ENCODE peak calls at places on chromosome 22, in eight cellular contexts. One of them, this sample, is unnamed. For H3K4me1, the result is how much of the 10 kb centered on the place peaks cover.

GRCh38 chr22:22700631-22701030 is 56.2 kb downstream of the GGTLC2 start:
- DNase-seq in heart right ventricle: no peak
- DNase-seq in A549: no peak
- DNase-seq in upper lobe of right lung: no peak
- DNase-seq in HepG2: no peak
- DNase-seq in adrenal gland: no peak
- DNase-seq in cardiac muscle cell: no peak
- DNase-seq in H9: no peak
- DNase-seq in this sample: no peak

GRCh38 chr22:45304971-45305370 is 4.8 kb upstream of the FAM118A start:
- DNase-seq in heart right ventricle: no peak
- DNase-seq in A549: no peak
- DNase-seq in upper lobe of right lung: no peak
- DNase-seq in HepG2: no peak
- DNase-seq in adrenal gland: no peak
- DNase-seq in cardiac muscle cell: no peak
- DNase-seq in H9: no peak
- DNase-seq in this sample: no peak

GRCh38 chr22:38882972-38883622 is 11.1 kb upstream of the CBX6 start:
- DNase-seq in heart right ventricle: no peak
- DNase-seq in A549: no peak
- DNase-seq in upper lobe of right lung: peak
- DNase-seq in HepG2: no peak
- DNase-seq in adrenal gland: no peak
- DNase-seq in cardiac muscle cell: no peak
- DNase-seq in H9: no peak
- DNase-seq in this sample: no peak

GRCh38 chr22:30829901-30830550 is 135.4 kb downstream of the OSBP2 start:
- DNase-seq in heart right ventricle: no peak
- DNase-seq in A549: peak
- DNase-seq in upper lobe of right lung: peak
- DNase-seq in HepG2: no peak
- DNase-seq in adrenal gland: peak
- DNase-seq in cardiac muscle cell: no peak
- DNase-seq in H9: no peak
- DNase-seq in this sample: no peak

GRCh38 chr22:32801436-32802290 is at the start of gene TIMP3:
- DNase-seq in heart right ventricle: peak
- DNase-seq in A549: peak
- DNase-seq in upper lobe of right lung: peak
- DNase-seq in HepG2: no peak
- DNase-seq in adrenal gland: peak
- DNase-seq in cardiac muscle cell: peak
- DNase-seq in H9: peak
- DNase-seq in this sample: peak

GRCh38 chr22:38505595-38506117 is 455 bp downstream of the DDX17 start:
- DNase-seq in heart right ventricle: peak
- DNase-seq in A549: peak
- DNase-seq in upper lobe of right lung: peak
- DNase-seq in HepG2: no peak
- DNase-seq in adrenal gland: peak
- DNase-seq in cardiac muscle cell: peak
- DNase-seq in H9: no peak
- DNase-seq in this sample: peak

GRCh38 chr22:37904572-37905533 is 1.2 kb upstream of the MICALL1 start:
- DNase-seq in heart right ventricle: peak
- DNase-seq in A549: peak
- DNase-seq in upper lobe of right lung: no peak
- DNase-seq in HepG2: peak
- DNase-seq in adrenal gland: peak
- DNase-seq in cardiac muscle cell: peak
- DNase-seq in H9: peak
- DNase-seq in this sample: peak

GRCh38 chr22:33070600-33070999 is 12.4 kb upstream of the SYN3 start:
- DNase-seq in heart right ventricle: no peak
- DNase-seq in A549: no peak
- DNase-seq in upper lobe of right lung: no peak
- DNase-seq in HepG2: no peak
- DNase-seq in adrenal gland: no peak
- DNase-seq in cardiac muscle cell: no peak
- DNase-seq in H9: no peak
- DNase-seq in this sample: no peak

GRCh38 chr22:46500201-46500600 is 37.2 kb downstream of the CELSR1 start:
- DNase-seq in heart right ventricle: no peak
- DNase-seq in A549: no peak
- DNase-seq in upper lobe of right lung: no peak
- DNase-seq in HepG2: no peak
- DNase-seq in adrenal gland: no peak
- DNase-seq in cardiac muscle cell: peak
- DNase-seq in H9: peak
- DNase-seq in this sample: peak

GRCh38 chr22:47281126-47282106 is 519.0 kb downstream of the TBC1D22A start:
- DNase-seq in heart right ventricle: no peak
- DNase-seq in A549: no peak
- DNase-seq in upper lobe of right lung: no peak
- DNase-seq in HepG2: no peak
- DNase-seq in adrenal gland: no peak
- DNase-seq in cardiac muscle cell: no peak
- DNase-seq in H9: no peak
- DNase-seq in this sample: peak

GRCh38 chr22:45007946-45008852 is 1.6 kb downstream of the PHF21B start:
- DNase-seq in heart right ventricle: peak
- DNase-seq in A549: peak
- DNase-seq in upper lobe of right lung: no peak
- DNase-seq in HepG2: no peak
- DNase-seq in adrenal gland: peak
- DNase-seq in cardiac muscle cell: peak
- DNase-seq in H9: peak
- DNase-seq in this sample: peak

GRCh38 chr22:49086181-49086580 is 741.5 kb downstream of the BRD1 start:
- DNase-seq in heart right ventricle: no peak
- DNase-seq in A549: no peak
- DNase-seq in upper lobe of right lung: peak
- DNase-seq in HepG2: no peak
- DNase-seq in adrenal gland: no peak
- DNase-seq in cardiac muscle cell: no peak
- DNase-seq in H9: no peak
- DNase-seq in this sample: no peak

GRCh38 chr22:42258126-42258525 is 12.3 kb downstream of the TCF20 start:
- DNase-seq in heart right ventricle: no peak
- DNase-seq in A549: no peak
- DNase-seq in upper lobe of right lung: no peak
- DNase-seq in HepG2: no peak
- DNase-seq in adrenal gland: no peak
- DNase-seq in cardiac muscle cell: no peak
- DNase-seq in H9: no peak
- DNase-seq in this sample: no peak
- H3K4me1 ChIP-seq in heart right ventricle: under half
- H3K4me1 ChIP-seq in A549: under half
- H3K4me1 ChIP-seq in upper lobe of right lung: under half
- H3K4me1 ChIP-seq in HepG2: under half
- H3K4me1 ChIP-seq in adrenal gland: under half
- H3K4me1 ChIP-seq in cardiac muscle cell: under half
- H3K4me1 ChIP-seq in H9: under half
- H3K4me1 ChIP-seq in this sample: under half

DNA sequence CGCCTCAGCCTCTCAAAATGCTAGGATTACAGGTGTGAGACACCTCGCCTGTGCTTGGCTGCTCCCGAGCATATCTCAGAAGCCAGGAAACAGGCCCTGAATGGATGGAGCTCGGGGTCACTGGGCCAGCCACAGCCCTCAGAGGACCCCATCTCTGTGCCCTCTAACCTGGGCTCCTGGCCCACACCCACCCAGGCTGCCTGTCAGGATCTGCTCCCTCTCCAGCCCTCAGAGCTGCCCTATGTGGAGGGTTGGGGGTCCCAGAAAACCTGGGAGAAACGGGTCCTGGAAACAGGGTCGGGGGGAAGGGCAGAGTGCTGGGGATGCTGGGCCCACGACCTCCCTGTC is 5.2 kb upstream of the CCDC188 start:
- DNase-seq in heart right ventricle: no peak
- DNase-seq in A549: no peak
- DNase-seq in upper lobe of right lung: no peak
- DNase-seq in HepG2: no peak
- DNase-seq in adrenal gland: no peak
- DNase-seq in cardiac muscle cell: no peak
- DNase-seq in H9: no peak
- DNase-seq in this sample: no peak
- H3K4me1 ChIP-seq in heart right ventricle: under half
- H3K4me1 ChIP-seq in A549: under half
- H3K4me1 ChIP-seq in upper lobe of right lung: under half
- H3K4me1 ChIP-seq in HepG2: under half
- H3K4me1 ChIP-seq in adrenal gland: under half
- H3K4me1 ChIP-seq in cardiac muscle cell: under half
- H3K4me1 ChIP-seq in H9: under half
- H3K4me1 ChIP-seq in this sample: under half

GRCh38 chr22:41668971-41669911 is 19.4 kb downstream of the SNU13 start:
- DNase-seq in heart right ventricle: no peak
- DNase-seq in A549: peak
- DNase-seq in upper lobe of right lung: no peak
- DNase-seq in HepG2: no peak
- DNase-seq in adrenal gland: no peak
- DNase-seq in cardiac muscle cell: no peak
- DNase-seq in H9: no peak
- DNase-seq in this sample: no peak
- H3K4me1 ChIP-seq in heart right ventricle: under half
- H3K4me1 ChIP-seq in A549: half or more
- H3K4me1 ChIP-seq in upper lobe of right lung: under half
- H3K4me1 ChIP-seq in HepG2: under half
- H3K4me1 ChIP-seq in adrenal gland: under half
- H3K4me1 ChIP-seq in cardiac muscle cell: under half
- H3K4me1 ChIP-seq in H9: under half
- H3K4me1 ChIP-seq in this sample: under half

GRCh38 chr22:50305393-50305657 is 2.1 kb downstream of the PLXNB2 start:
- DNase-seq in heart right ventricle: no peak
- DNase-seq in A549: no peak
- DNase-seq in upper lobe of right lung: no peak
- DNase-seq in HepG2: no peak
- DNase-seq in adrenal gland: no peak
- DNase-seq in cardiac muscle cell: no peak
- DNase-seq in H9: no peak
- DNase-seq in this sample: no peak

GRCh38 chr22:50305658-50306566 is 1.5 kb downstream of the PLXNB2 start:
- DNase-seq in heart right ventricle: peak
- DNase-seq in A549: peak
- DNase-seq in upper lobe of right lung: peak
- DNase-seq in HepG2: no peak
- DNase-seq in adrenal gland: peak
- DNase-seq in cardiac muscle cell: peak
- DNase-seq in H9: no peak
- DNase-seq in this sample: peak

GRCh38 chr22:50303515-50303847 is 4.0 kb downstream of the PLXNB2 start:
- DNase-seq in heart right ventricle: no peak
- DNase-seq in A549: no peak
- DNase-seq in upper lobe of right lung: no peak
- DNase-seq in HepG2: no peak
- DNase-seq in adrenal gland: no peak
- DNase-seq in cardiac muscle cell: no peak
- DNase-seq in H9: no peak
- DNase-seq in this sample: no peak

GRCh38 chr22:50303848-50304527 is 3.5 kb downstream of the PLXNB2 start:
- DNase-seq in heart right ventricle: peak
- DNase-seq in A549: peak
- DNase-seq in upper lobe of right lung: peak
- DNase-seq in HepG2: peak
- DNase-seq in adrenal gland: peak
- DNase-seq in cardiac muscle cell: peak
- DNase-seq in H9: peak
- DNase-seq in this sample: peak

GRCh38 chr22:50304528-50305392 is 2.7 kb downstream of the PLXNB2 start:
- DNase-seq in heart right ventricle: peak
- DNase-seq in A549: peak
- DNase-seq in upper lobe of right lung: peak
- DNase-seq in HepG2: no peak
- DNase-seq in adrenal gland: peak
- DNase-seq in cardiac muscle cell: no peak
- DNase-seq in H9: no peak
- DNase-seq in this sample: no peak
- H3K4me1 ChIP-seq in heart right ventricle: half or more
- H3K4me1 ChIP-seq in A549: half or more
- H3K4me1 ChIP-seq in upper lobe of right lung: half or more
- H3K4me1 ChIP-seq in HepG2: half or more
- H3K4me1 ChIP-seq in adrenal gland: half or more
- H3K4me1 ChIP-seq in cardiac muscle cell: half or more
- H3K4me1 ChIP-seq in H9: under half
- H3K4me1 ChIP-seq in this sample: under half

DNA sequence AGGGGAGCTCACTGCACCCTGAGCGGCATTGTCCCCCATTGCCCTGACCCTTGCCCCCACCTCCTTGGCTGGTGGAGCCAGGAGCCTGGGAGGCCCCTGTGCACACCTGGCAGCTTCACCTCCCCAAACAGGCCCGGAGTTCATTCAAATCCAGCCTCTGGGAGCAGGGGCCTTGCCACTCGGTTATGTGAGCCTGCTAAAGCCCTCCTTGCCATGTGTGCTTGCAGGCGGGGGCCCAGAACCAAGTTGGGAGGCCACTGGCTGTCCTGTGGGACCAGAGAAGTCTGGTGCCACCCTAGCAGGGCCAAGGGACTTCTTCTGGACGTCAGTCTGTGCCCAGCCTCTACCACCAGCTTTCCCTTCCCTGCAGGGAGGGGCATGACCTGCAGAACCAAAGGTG is 48.9 kb downstream of the NFAM1 start:
- DNase-seq in heart right ventricle: no peak
- DNase-seq in A549: no peak
- DNase-seq in upper lobe of right lung: no peak
- DNase-seq in HepG2: no peak
- DNase-seq in adrenal gland: no peak
- DNase-seq in cardiac muscle cell: no peak
- DNase-seq in H9: no peak
- DNase-seq in this sample: no peak
- H3K4me1 ChIP-seq in heart right ventricle: under half
- H3K4me1 ChIP-seq in A549: under half
- H3K4me1 ChIP-seq in upper lobe of right lung: under half
- H3K4me1 ChIP-seq in HepG2: under half
- H3K4me1 ChIP-seq in adrenal gland: under half
- H3K4me1 ChIP-seq in cardiac muscle cell: under half
- H3K4me1 ChIP-seq in H9: under half
- H3K4me1 ChIP-seq in this sample: under half

GRCh38 chr22:23909258-23909898 is 15.2 kb downstream of the MIF start:
- DNase-seq in heart right ventricle: no peak
- DNase-seq in A549: no peak
- DNase-seq in upper lobe of right lung: no peak
- DNase-seq in HepG2: no peak
- DNase-seq in adrenal gland: no peak
- DNase-seq in cardiac muscle cell: no peak
- DNase-seq in H9: no peak
- DNase-seq in this sample: no peak

GRCh38 chr22:23913306-23913660 is 19.1 kb downstream of the MIF start:
- DNase-seq in heart right ventricle: no peak
- DNase-seq in A549: no peak
- DNase-seq in upper lobe of right lung: no peak
- DNase-seq in HepG2: no peak
- DNase-seq in adrenal gland: no peak
- DNase-seq in cardiac muscle cell: no peak
- DNase-seq in H9: no peak
- DNase-seq in this sample: no peak

GRCh38 chr22:23910496-23911190 is 16.5 kb downstream of the MIF start:
- DNase-seq in heart right ventricle: no peak
- DNase-seq in A549: no peak
- DNase-seq in upper lobe of right lung: no peak
- DNase-seq in HepG2: no peak
- DNase-seq in adrenal gland: no peak
- DNase-seq in cardiac muscle cell: no peak
- DNase-seq in H9: no peak
- DNase-seq in this sample: no peak

GRCh38 chr22:23912293-23912903 is 18.2 kb downstream of the MIF start:
- DNase-seq in heart right ventricle: no peak
- DNase-seq in A549: no peak
- DNase-seq in upper lobe of right lung: no peak
- DNase-seq in HepG2: no peak
- DNase-seq in adrenal gland: no peak
- DNase-seq in cardiac muscle cell: no peak
- DNase-seq in H9: no peak
- DNase-seq in this sample: no peak

GRCh38 chr22:23911318-23911980 is 17.3 kb downstream of the MIF start:
- DNase-seq in heart right ventricle: no peak
- DNase-seq in A549: no peak
- DNase-seq in upper lobe of right lung: no peak
- DNase-seq in HepG2: no peak
- DNase-seq in adrenal gland: no peak
- DNase-seq in cardiac muscle cell: no peak
- DNase-seq in H9: no peak
- DNase-seq in this sample: no peak
- H3K4me1 ChIP-seq in heart right ventricle: under half
- H3K4me1 ChIP-seq in A549: under half
- H3K4me1 ChIP-seq in upper lobe of right lung: under half
- H3K4me1 ChIP-seq in HepG2: under half
- H3K4me1 ChIP-seq in adrenal gland: under half
- H3K4me1 ChIP-seq in cardiac muscle cell: under half
- H3K4me1 ChIP-seq in H9: under half
- H3K4me1 ChIP-seq in this sample: under half